ENCODE peak calls at places on chromosomes 12 and 14, in eight cellular contexts. D is stimulated activated naive CD8-positive, alpha-beta T cell treated with anti-CD3 and anti-CD28 coated beads, Interleukin-15, amount 100 ng/mL, for 72 hours; T is stimulated activated CD4-positive, alpha-beta T cell treated with anti-CD3 and anti-CD28 coated beads, Interleukin-15, amount 100 ng/mL, for 24 hours; Y is HS-27A; M is testis; A is cardiac fibroblast; K is NCI-H460; S is EL. V is an unnamed sample.

GRCh38 chr12:76790564-76791552 is 26.9 kb downstream of the ZDHHC17 start:
- DNase-seq in D (no peak), Y (peak; percentile 11), T (no peak), K (peak; percentile 19), A (peak; percentile 34), S (peak; percentile 25), M (no peak), V (no peak)

GRCh38 chr12:74770552-74770951 is 232.9 kb downstream of the ATXN7L3B start:
- DNase-seq in M (no peak), S (no peak), K (no peak), A (no peak), T (no peak), D (no peak), Y (no peak), V (no peak)

GRCh38 chr12:601976-602699 is 61.1 kb downstream of the NINJ2 start:
- DNase-seq in S (no peak), Y (no peak), M (no peak), T (no peak), D (no peak), A (no peak), K (no peak), V (no peak)

GRCh38 chr12:132578826-132579225 is 31.6 kb downstream of the LRCOL1 start:
- DNase-seq in Y (no peak), K (no peak), M (no peak), S (no peak), T (no peak), A (no peak), D (no peak), V (no peak)

GRCh38 chr12:52370906-52371608 is 3.8 kb upstream of the KRT85 start:
- DNase-seq in Y (no peak), S (no peak), D (no peak), T (no peak), K (no peak), A (peak; percentile 87), M (peak; percentile 82), V (peak; percentile 61)

GRCh38 chr12:47527816-47528215 is 178.0 kb downstream of the RPAP3 start:
- DNase-seq in Y (no peak), A (peak; percentile 20), D (no peak), S (peak; percentile 36), K (no peak), M (no peak), T (no peak), V (no peak)

GRCh38 chr12:109637341-109637740 is 63.7 kb downstream of the MVK start:
- DNase-seq in Y (no peak), T (no peak), A (no peak), M (no peak), D (no peak), K (no peak), S (no peak), V (no peak)

GRCh38 chr14:89221109-89221508 is 195.9 kb downstream of the FOXN3 start:
- DNase-seq in M (no peak), S (peak; percentile 25), D (no peak), Y (no peak), K (no peak), T (no peak), A (peak; percentile 86), V (no peak)

GRCh38 chr14:37638599-37638998 is 43.2 kb downstream of the TTC6 start:
- DNase-seq in S (no peak), Y (no peak), T (no peak), M (no peak), A (no peak), K (no peak), D (no peak), V (no peak)

GRCh38 chr12:74747305-74747704 is 209.7 kb downstream of the ATXN7L3B start:
- DNase-seq in K (no peak), D (no peak), A (no peak), S (peak; percentile 6), Y (no peak), T (no peak), M (no peak), V (no peak)

GRCh38 chr12:66232258-66232657 is 43.2 kb downstream of the IRAK3 start:
- DNase-seq in A (no peak), T (no peak), Y (no peak), S (no peak), K (no peak), D (no peak), M (no peak), V (no peak)

GRCh38 chr12:47164730-47165439 is 85.1 kb upstream of the AMIGO2 start:
- DNase-seq in M (no peak), K (no peak), S (peak; percentile 30), A (peak; percentile 47), T (no peak), Y (no peak), D (no peak), V (no peak)

GRCh38 chr12:109723311-109723791 is 9.7 kb downstream of the FAM222A start:
- DNase-seq in D (no peak), S (no peak), K (no peak), T (no peak), A (no peak), M (peak; percentile 70), Y (no peak), V (peak; percentile 85)

GRCh38 chr12:114691810-114692557 is 8.0 kb upstream of the TBX3 start:
- DNase-seq in Y (no peak), D (no peak), S (peak; percentile 54), K (no peak), T (no peak), M (no peak), A (no peak), V (no peak)

GRCh38 chr12:11877869-11878780 is 192.6 kb upstream of the BCL2L14 start:
- DNase-seq in D (no peak), S (peak; percentile 84), T (no peak), A (peak; percentile 57), K (no peak), M (peak; percentile 58), Y (peak; percentile 40), V (no peak)

GRCh38 chr12:40015360-40015759 is 90.5 kb downstream of the SLC2A13 start:
- DNase-seq in T (peak; percentile 15), D (no peak), A (no peak), S (peak; percentile 6), M (no peak), Y (no peak), K (no peak), V (peak; percentile 58)

GRCh38 chr12:105348561-105348960 is 18.1 kb downstream of the C12orf75 start:
- DNase-seq in A (no peak), K (no peak), Y (no peak), S (no peak), T (no peak), M (no peak), D (no peak), V (no peak)

GRCh38 chr12:66152732-66153131 is 17.1 kb downstream of the TMBIM4 start:
- DNase-seq in D (no peak), T (no peak), Y (no peak), M (no peak), K (no peak), A (peak; percentile 57), S (no peak), V (no peak)

GRCh38 chr14:57988445-57988844 is 122.6 kb upstream of the SLC35F4 start:
- DNase-seq in Y (no peak), D (no peak), A (no peak), M (no peak), T (no peak), K (no peak), S (no peak), V (no peak)

GRCh38 chr14:104593710-104594121 is 10.9 kb downstream of the TMEM179 start:
- DNase-seq in D (no peak), M (no peak), K (no peak), T (no peak), Y (no peak), A (no peak), S (no peak), V (no peak)

GRCh38 chr12:22271036-22271435 is 63.5 kb downstream of the ST8SIA1 start:
- DNase-seq in M (no peak), A (peak; percentile 89), D (no peak), S (peak; percentile 85), K (no peak), Y (peak; percentile 80), T (no peak), V (no peak)

GRCh38 chr14:89540009-89540829 is 123.2 kb upstream of the FOXN3 start:
- DNase-seq in M (no peak), A (peak; percentile 11), T (no peak), Y (peak; percentile 61), D (no peak), K (no peak), S (peak; percentile 47), V (no peak)

GRCh38 chr14:89618821-89619551 is 202.0 kb upstream of the FOXN3 start:
- DNase-seq in T (peak; percentile 73), K (peak; percentile 20), A (peak; percentile 79), M (peak; percentile 75), Y (no peak), D (peak; percentile 82), S (peak; percentile 72), V (peak; percentile 62)

GRCh38 chr12:76247026-76247688 is 101.1 kb downstream of the BBS10 start:
- DNase-seq in M (no peak), T (no peak), K (no peak), Y (no peak), S (no peak), A (peak; percentile 72), D (no peak), V (no peak)

GRCh38 chr12:24079083-24079482 is 129.6 kb upstream of the SOX5 start:
- DNase-seq in S (no peak), K (no peak), M (no peak), A (no peak), T (no peak), D (no peak), Y (no peak), V (no peak)

GRCh38 chr14:69573841-69574265 is 818 bp downstream of the CCDC177 start:
- DNase-seq in M (no peak), Y (no peak), T (peak; percentile 42), S (no peak), D (no peak), A (no peak), K (no peak), V (no peak)

GRCh38 chr14:72478397-72479025 is 415.4 kb downstream of the DPF3 start:
- DNase-seq in M (no peak), D (no peak), T (no peak), Y (no peak), A (no peak), S (no peak), K (no peak), V (no peak)

GRCh38 chr12:75892779-75893408 is 138.7 kb downstream of the PHLDA1 start:
- DNase-seq in K (no peak), D (no peak), M (no peak), Y (peak; percentile 33), S (peak; percentile 53), T (no peak), A (peak; percentile 67), V (no peak)

GRCh38 chr12:99059824-99060526 is 414.9 kb downstream of the APAF1 start:
- DNase-seq in Y (no peak), K (no peak), A (peak; percentile 25), T (no peak), S (peak; percentile 3), M (no peak), D (no peak), V (no peak)

GRCh38 chr12:91874086-91874865 is 271.4 kb downstream of the BTG1 start:
- DNase-seq in S (no peak), A (peak; percentile 17), T (no peak), M (no peak), Y (no peak), D (no peak), K (no peak), V (no peak)

GRCh38 chr12:43742106-43742505 is 16.5 kb downstream of the PUS7L start:
- DNase-seq in A (peak; percentile 81), M (no peak), T (no peak), D (no peak), K (no peak), S (peak; percentile 85), Y (peak; percentile 74), V (no peak)

GRCh38 chr12:69091447-69092022 is 147.8 kb upstream of the CPSF6 start:
- DNase-seq in A (no peak), K (no peak), Y (no peak), S (no peak), T (no peak), D (no peak), M (no peak), V (no peak)

GRCh38 chr12:24045816-24046257 is 96.4 kb upstream of the SOX5 start:
- DNase-seq in D (no peak), K (no peak), M (no peak), A (peak; percentile 87), T (no peak), Y (no peak), S (peak; percentile 1), V (no peak)

GRCh38 chr12:77500124-77500523 is 330.6 kb upstream of the NAV3 start:
- DNase-seq in M (no peak), A (peak; percentile 11), S (no peak), D (no peak), Y (no peak), K (no peak), T (no peak), V (no peak)

V was measured in Peyer's patch.